ENCODE peak calls at places on chromosomes 7 and 10, in five cellular contexts. One of them, this sample, is unnamed.

GRCh38 chr10:77236029-77236428 is 401.6 kb downstream of the KCNMA1 start:
- DNase-seq in fibroblast of mammary gland: no peak
- DNase-seq in left lobe of liver: no peak
- DNase-seq in NCI-H1092: no peak
- DNase-seq in G401: no peak
- DNase-seq in this sample: no peak

GRCh38 chr7:43693687-43694398 is 35.5 kb downstream of the COA1 start:
- DNase-seq in NCI-H1092: no peak
- DNase-seq in G401: no peak
- DNase-seq in left lobe of liver: no peak
- DNase-seq in fibroblast of mammary gland: peak
- DNase-seq in this sample: no peak

GRCh38 chr7:12229046-12229445 is 18.0 kb downstream of the TMEM106B start:
- DNase-seq in NCI-H1092: no peak
- DNase-seq in G401: no peak
- DNase-seq in left lobe of liver: no peak
- DNase-seq in fibroblast of mammary gland: peak
- DNase-seq in this sample: no peak

GRCh38 chr7:142168746-142169145 is 57.2 kb downstream of the MGAM2 start:
- DNase-seq in fibroblast of mammary gland: no peak
- DNase-seq in left lobe of liver: no peak
- DNase-seq in NCI-H1092: no peak
- DNase-seq in G401: no peak
- DNase-seq in this sample: no peak

GRCh38 chr10:43649149-43649523 is 455 bp upstream of the ZNF32 start:
- DNase-seq in fibroblast of mammary gland: peak
- DNase-seq in G401: no peak
- DNase-seq in NCI-H1092: no peak
- DNase-seq in left lobe of liver: no peak
- DNase-seq in this sample: no peak

GRCh38 chr7:126411032-126411820 is 841.5 kb downstream of the GRM8 start:
- DNase-seq in G401: no peak
- DNase-seq in left lobe of liver: no peak
- DNase-seq in NCI-H1092: no peak
- DNase-seq in fibroblast of mammary gland: no peak
- DNase-seq in this sample: no peak

GRCh38 chr7:32535303-32535702 is 40.0 kb downstream of the AVL9 start:
- DNase-seq in fibroblast of mammary gland: no peak
- DNase-seq in NCI-H1092: no peak
- DNase-seq in left lobe of liver: no peak
- DNase-seq in G401: no peak
- DNase-seq in this sample: no peak

GRCh38 chr7:99036531-99037175 is 107.3 kb downstream of the SMURF1 start:
- DNase-seq in fibroblast of mammary gland: peak
- DNase-seq in left lobe of liver: no peak
- DNase-seq in G401: peak
- DNase-seq in NCI-H1092: no peak
- DNase-seq in this sample: peak

GRCh38 chr7:157555308-157555707 is 218.5 kb downstream of the DNAJB6 start:
- DNase-seq in G401: no peak
- DNase-seq in left lobe of liver: no peak
- DNase-seq in NCI-H1092: no peak
- DNase-seq in fibroblast of mammary gland: peak
- DNase-seq in this sample: no peak

GRCh38 chr10:10845826-10846225 is 171.8 kb upstream of the CELF2 start:
- DNase-seq in NCI-H1092: no peak
- DNase-seq in fibroblast of mammary gland: peak
- DNase-seq in left lobe of liver: no peak
- DNase-seq in G401: no peak
- DNase-seq in this sample: no peak